ENCODE peak calls at places on chromosome 11, in four cellular contexts. J is stimulated activated CD8-positive, alpha-beta memory T cell treated with anti-CD3 and anti-CD28 coated beads, Interleukin-2, amount 100 ng/mL, for 48 hours; C is mucosa of descending colon; N is activated B cell treated with CpG ODN at 0.5 μM for 24 hours. E is an unnamed sample.

GRCh38 chr11:12540075-12540685 is 134.0 kb upstream of the TEAD1 start:
- DNase-seq in J (no peak), C (no peak), N (no peak), E (no peak)

GRCh38 chr11:75281469-75282095 is 41.0 kb downstream of the TPBGL start:
- DNase-seq in J (no peak), C (no peak), N (no peak), E (no peak)

GRCh38 chr11:8744423-8744822 is 61.8 kb downstream of the RPL27A start:
- DNase-seq in J (no peak), C (no peak), N (no peak), E (no peak)

GRCh38 chr11:62552931-62553838 is 6.6 kb upstream of the AHNAK start:
- DNase-seq in J (no peak), C (peak; percentile 87), N (no peak), E (peak; percentile 88)

GRCh38 chr11:121482231-121483129 is 29.7 kb upstream of the SORL1-AS1 start:
- DNase-seq in J (no peak), C (no peak), N (peak; percentile 33), E (no peak)

GRCh38 chr11:19080579-19080993 is 20.1 kb upstream of the MRGPRX2 start:
- DNase-seq in J (no peak), C (no peak), N (no peak), E (peak; percentile 28)

GRCh38 chr11:69320756-69321741 is 27.1 kb downstream of the MYEOV start:
- DNase-seq in J (no peak), C (no peak), N (no peak), E (no peak)

GRCh38 chr11:113262594-113262993 is 51.8 kb upstream of the TTC12 start:
- DNase-seq in J (no peak), C (no peak), N (no peak), E (no peak)

GRCh38 chr11:83042966-83043711 is 28.6 kb downstream of the RAB30 start:
- DNase-seq in J (no peak), C (no peak), N (no peak), E (no peak)

GRCh38 chr11:293293-293851 is 4.4 kb downstream of the PGGHG start:
- DNase-seq in J (no peak), C (no peak), N (no peak), E (no peak)

GRCh38 chr11:63099555-63099954 is 44.5 kb downstream of the SLC22A24 start:
- DNase-seq in J (no peak), C (no peak), N (no peak), E (no peak)

GRCh38 chr11:121194731-121195596 is 93.9 kb downstream of the TECTA start:
- DNase-seq in J (peak; percentile 10), C (peak; percentile 75), N (no peak), E (peak; percentile 68)

GRCh38 chr11:10305262-10305963 is 540 bp downstream of the ADM start:
- DNase-seq in J (no peak), C (peak; percentile 51), N (peak; percentile 48), E (no peak)

GRCh38 chr11:64127267-64128072 is 38.4 kb downstream of the MACROD1 start:
- DNase-seq in J (no peak), C (no peak), N (no peak), E (no peak)

GRCh38 chr11:94134651-94135512 is 6.2 kb downstream of the PANX1 start:
- DNase-seq in J (no peak), C (peak; percentile 62), N (no peak), E (peak; percentile 48)

GRCh38 chr11:46026616-46027293 is 94.5 kb downstream of the PHF21A start:
- DNase-seq in J (no peak), C (no peak), N (no peak), E (no peak)

GRCh38 chr11:19603771-19604170 is 108.9 kb upstream of the NAV2 start:
- DNase-seq in J (no peak), C (no peak), N (no peak), E (no peak)

GRCh38 chr11:61587541-61587941 is 6.7 kb upstream of the SYT7 start:
- DNase-seq in J (no peak), C (peak; percentile 51), N (no peak), E (peak; percentile 30)

GRCh38 chr11:113664069-113664980 is 41.8 kb downstream of the TMPRSS5 start:
- DNase-seq in J (no peak), C (no peak), N (no peak), E (no peak)

GRCh38 chr11:67409261-67409666 is 5.4 kb downstream of the TBC1D10C start:
- DNase-seq in J (no peak), C (peak; percentile 56), N (peak; percentile 61), E (no peak)

GRCh38 chr11:120756931-120757330 is 245.4 kb downstream of the GRIK4 start:
- DNase-seq in J (no peak), C (no peak), N (no peak), E (no peak)

GRCh38 chr11:72224587-72225410 is at the start of gene INPPL1:
- DNase-seq in J (no peak), C (peak; percentile 77), N (peak; percentile 46), E (no peak)